ENCODE peak calls at places on chromosomes 3 and 15, in four cellular contexts. A, Q, L and J are unnamed samples.

GRCh38 chr3:129323651-129324294 is 45.1 kb downstream of the HMCES start:
- DNase-seq in A (no peak), Q (no peak), L (no peak), J (no peak)

GRCh38 chr3:68447885-68448284 is 484.5 kb downstream of the TAFA4 start:
- DNase-seq in A (no peak), Q (peak; percentile 44), L (no peak), J (no peak)

GRCh38 chr3:42053476-42053875 is 37.7 kb upstream of the TRAK1 start:
- DNase-seq in A (no peak), Q (no peak), L (no peak), J (no peak)

GRCh38 chr3:155078959-155079794 is 942 bp upstream of the MME start:
- DNase-seq in A (peak; percentile 30), Q (peak; percentile 79), L (no peak), J (no peak)

GRCh38 chr15:83396071-83396470 is 51.1 kb upstream of the SH3GL3 start:
- DNase-seq in A (peak; percentile 21), Q (peak; percentile 82), L (no peak), J (peak; percentile 57)

GRCh38 chr3:86152620-86153019 is 838.3 kb downstream of the VGLL3 start:
- DNase-seq in A (no peak), Q (no peak), L (no peak), J (no peak)

GRCh38 chr3:60588806-60589205 is 662.4 kb downstream of the FHIT start:
- DNase-seq in A (no peak), Q (no peak), L (no peak), J (no peak)

GRCh38 chr15:31256385-31257265 is 70.0 kb upstream of the KLF13 start:
- DNase-seq in A (no peak), Q (peak; percentile 78), L (no peak), J (peak; percentile 38)

GRCh38 chr15:40136470-40136869 is 24.4 kb upstream of the BUB1B start:
- DNase-seq in A (no peak), Q (no peak), L (no peak), J (no peak)

GRCh38 chr15:52334491-52335160 is 39.0 kb upstream of the MYO5C start:
- DNase-seq in A (no peak), Q (no peak), L (no peak), J (no peak)

GRCh38 chr15:58229297-58229768 is 91.2 kb downstream of the AQP9 start:
- DNase-seq in A (no peak), Q (peak; percentile 41), L (no peak), J (no peak)

GRCh38 chr3:42515976-42516375 is 13.5 kb downstream of the VIPR1 start:
- DNase-seq in A (no peak), Q (no peak), L (no peak), J (peak; percentile 11)

GRCh38 chr3:124966557-124967480 is 32.3 kb upstream of the MUC13 start:
- DNase-seq in A (no peak), Q (no peak), L (no peak), J (no peak)

GRCh38 chr3:175743733-175744400 is 884.7 kb downstream of the NAALADL2 start:
- DNase-seq in A (no peak), Q (peak; percentile 28), L (no peak), J (no peak)

GRCh38 chr3:23075478-23075877 is 127.6 kb upstream of the UBE2E2 start:
- DNase-seq in A (no peak), Q (no peak), L (no peak), J (no peak)

GRCh38 chr15:46502668-46503067 is 867.8 kb downstream of the SQOR start:
- DNase-seq in A (no peak), Q (peak; percentile 6), L (no peak), J (no peak)

GRCh38 chr15:89327113-89327512 is 7.5 kb downstream of the POLG start:
- DNase-seq in A (no peak), Q (no peak), L (no peak), J (no peak)

GRCh38 chr3:133964547-133964946 is 65.2 kb downstream of the SLCO2A1 start:
- DNase-seq in A (no peak), Q (peak; percentile 42), L (no peak), J (no peak)

GRCh38 chr3:189982299-189982945 is 138.3 kb downstream of the P3H2 start:
- DNase-seq in A (no peak), Q (no peak), L (no peak), J (no peak)

GRCh38 chr3:104526901-104527401 is 839.8 kb upstream of the ALCAM start:
- DNase-seq in A (no peak), Q (no peak), L (no peak), J (no peak)

GRCh38 chr3:58025824-58026579 is 17.8 kb downstream of the FLNB start:
- DNase-seq in A (no peak), Q (no peak), L (peak; percentile 79), J (no peak)

GRCh38 chr3:156017636-156018035 is 102.7 kb upstream of the KCNAB1 start:
- DNase-seq in A (no peak), Q (no peak), L (no peak), J (no peak)

GRCh38 chr3:64462203-64463120 is 225.3 kb downstream of the ADAMTS9 start:
- DNase-seq in A (no peak), Q (no peak), L (no peak), J (no peak)

GRCh38 chr3:190089711-190090110 is 31.0 kb downstream of the P3H2 start:
- DNase-seq in A (no peak), Q (no peak), L (no peak), J (no peak)

GRCh38 chr15:71261418-71261817 is 146.1 kb downstream of the THSD4 start:
- DNase-seq in A (no peak), Q (no peak), L (no peak), J (no peak)
- H3K27ac ChIP-seq in A (no peak overlapping the region), Q (no peak overlapping the region), L (no peak overlapping the region), J (no peak overlapping the region)

DNA sequence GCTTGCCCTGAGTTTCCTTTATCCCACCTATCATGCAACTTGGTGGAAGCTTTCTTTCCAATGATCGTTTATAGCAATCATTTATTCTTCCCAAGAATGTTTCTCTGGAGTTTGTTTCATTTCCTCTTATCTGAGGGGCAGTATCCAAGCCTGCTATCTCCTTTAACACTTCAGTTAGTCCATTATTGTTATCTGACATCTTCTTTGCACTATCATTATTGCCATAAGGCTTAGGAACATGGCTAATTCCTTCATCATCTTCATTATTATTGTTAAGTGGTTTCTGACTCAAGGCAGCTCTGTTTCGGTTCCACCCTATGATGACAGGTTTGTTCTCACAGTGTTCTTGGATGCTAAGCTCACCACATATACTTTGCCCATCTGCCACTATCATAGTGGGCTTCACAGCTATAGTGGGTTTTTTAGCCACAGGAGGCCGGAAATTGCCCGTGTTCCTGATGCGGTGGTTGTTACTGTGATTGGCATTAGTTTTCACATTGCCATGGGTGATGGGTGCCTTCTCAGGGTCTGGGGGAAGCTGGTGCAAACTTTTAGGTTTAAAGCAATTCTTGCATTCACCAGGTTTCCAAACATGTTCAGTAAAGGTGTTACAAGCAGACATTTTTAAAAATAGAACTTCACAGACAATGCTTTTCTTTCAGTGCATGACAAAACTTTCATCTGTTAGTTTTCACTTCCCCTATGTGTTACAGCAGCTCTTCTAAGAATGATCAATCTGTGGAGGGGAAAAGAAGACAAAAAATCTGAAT is 110.6 kb upstream of the TSPAN3 start:
- DNase-seq in A (no peak), Q (no peak), L (no peak), J (no peak)
- H3K4me3 ChIP-seq in A (peak overlapping the region; percentile 32), Q (no peak overlapping the region), L (no peak overlapping the region), J (no peak overlapping the region)

GRCh38 chr15:80890341-80890972 is 99.2 kb downstream of the MESD start:
- DNase-seq in A (no peak), Q (no peak), L (no peak), J (peak; percentile 41)
- H3K27ac ChIP-seq in A (no peak overlapping the region), Q (no peak overlapping the region), L (no peak overlapping the region), J (no peak overlapping the region)

GRCh38 chr15:65302061-65302460 is 2.4 kb upstream of the RNU5B-1 start:
- DNase-seq in A (no peak), Q (no peak), L (no peak), J (no peak)
- H3K4me3 ChIP-seq in A (no peak overlapping the region), Q (no peak overlapping the region), L (no peak overlapping the region), J (no peak overlapping the region)

GRCh38 chr3:113147608-113148306 is 63.6 kb upstream of the BOC start:
- DNase-seq in A (no peak), Q (no peak), L (no peak), J (no peak)

GRCh38 chr3:113151475-113152031 is 59.8 kb upstream of the BOC start:
- DNase-seq in A (no peak), Q (no peak), L (no peak), J (peak; percentile 52)

GRCh38 chr3:113150253-113150652 is 61.1 kb upstream of the BOC start:
- DNase-seq in A (no peak), Q (no peak), L (no peak), J (no peak)

GRCh38 chr3:113148814-113149213 is 62.5 kb upstream of the BOC start:
- DNase-seq in A (no peak), Q (no peak), L (no peak), J (no peak)

GRCh38 chr3:113148307-113148703 is 63.1 kb upstream of the BOC start:
- DNase-seq in A (no peak), Q (no peak), L (peak; percentile 49), J (no peak)
- H3K27ac ChIP-seq in A (no peak overlapping the region), Q (no peak overlapping the region), L (peak overlapping the region; percentile 28), J (no peak overlapping the region)

DNA sequence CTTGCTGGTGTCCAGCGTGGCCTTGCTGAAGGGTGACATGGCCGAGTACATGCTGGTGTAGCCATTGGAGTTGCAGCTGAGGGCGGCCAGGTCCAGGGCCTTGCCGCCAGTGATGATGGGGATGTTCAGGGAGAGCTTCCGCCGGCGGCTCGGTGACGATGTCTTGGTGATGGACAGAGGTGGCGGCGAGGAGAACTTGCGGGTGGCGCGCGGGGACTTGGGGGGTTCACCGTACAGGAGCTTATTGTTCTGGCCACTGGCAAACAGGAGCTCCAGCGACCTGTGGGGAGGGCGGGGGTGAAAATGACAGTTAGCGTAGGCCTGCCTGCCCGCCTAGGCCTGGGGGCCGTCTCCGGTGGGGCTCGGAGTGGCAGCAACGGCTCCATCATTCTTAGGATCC is 59.0 kb upstream of the CTSH start:
- DNase-seq in A (no peak), Q (no peak), L (no peak), J (peak; percentile 59)
- H3K4me3 ChIP-seq in A (no peak overlapping the region), Q (no peak overlapping the region), L (no peak overlapping the region), J (no peak overlapping the region)

GRCh38 chr3:11380314-11380713 is 108.1 kb downstream of the ATG7 start:
- DNase-seq in A (no peak), Q (peak; percentile 2), L (no peak), J (no peak)
- H3K27ac ChIP-seq in A (no peak overlapping the region), Q (no peak overlapping the region), L (no peak overlapping the region), J (peak overlapping the region; percentile 50)

DNA sequence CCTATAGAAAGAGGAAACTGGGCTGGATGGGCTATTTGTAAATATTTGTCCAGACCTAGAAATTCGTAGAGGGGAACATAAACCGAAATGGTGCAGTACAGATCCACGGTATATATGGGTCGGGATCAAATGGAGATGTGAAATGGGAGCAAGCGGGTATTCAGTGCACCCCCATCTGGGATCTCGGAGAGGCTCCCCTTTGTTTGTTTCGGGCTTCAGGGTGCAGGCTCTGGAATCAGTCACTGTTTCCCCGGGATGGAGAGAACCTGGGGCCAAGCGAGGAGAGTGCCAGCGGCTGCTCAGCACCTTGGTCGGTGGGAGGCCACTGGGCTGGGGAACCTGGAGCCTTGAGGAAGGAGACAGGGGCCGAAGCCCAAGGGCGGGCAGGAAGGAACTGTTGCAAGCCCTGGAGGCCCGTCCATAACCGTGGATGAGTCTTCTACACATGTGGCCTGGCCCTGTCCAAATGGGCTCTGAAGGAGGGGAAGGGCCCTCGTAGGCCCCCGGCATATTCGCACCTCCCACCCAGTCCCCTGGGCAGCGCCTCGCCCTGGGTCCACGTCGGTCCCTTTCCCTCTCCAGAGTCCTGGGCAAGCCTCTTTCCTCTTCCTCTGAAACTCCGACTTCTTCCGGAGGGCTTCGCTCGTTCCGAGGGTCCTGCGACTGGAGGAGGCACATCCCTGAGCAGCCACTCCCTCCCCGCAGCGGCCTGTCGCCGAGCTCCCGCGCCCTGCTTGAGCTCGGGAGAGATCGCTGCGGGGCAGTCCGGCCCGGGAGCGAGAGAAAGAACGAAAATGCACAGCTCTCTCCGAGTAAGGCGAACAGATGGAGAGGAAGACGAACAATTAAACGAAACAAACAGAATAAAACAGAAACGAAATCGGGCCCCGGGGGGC is 3.0 kb downstream of the ISL2 start:
- DNase-seq in A (peak; percentile 57), Q (peak; percentile 48), L (no peak), J (no peak)
- H3K4me3 ChIP-seq in A (no peak overlapping the region), Q (no peak overlapping the region), L (peak overlapping the region; percentile 21), J (peak overlapping the region; percentile 22)